ENCODE peak calls at places on chromosomes 16 and 17, in four cellular contexts. One of them, this sample, is unnamed.
A peak's percentile ranks its signal among the peaks of the same experiment; 100 is the strongest.

GRCh38 chr17:78951967-78952551 is 26.9 kb upstream of the TIMP2 start:
- DNase-seq in suprapubic skin: no peak
- DNase-seq in mucosa of descending colon: no peak
- DNase-seq in stomach: peak; percentile 53
- DNase-seq in this sample: no peak

GRCh38 chr17:21271767-21272166 is 12.7 kb upstream of the MAP2K3 start:
- DNase-seq in stomach: no peak
- DNase-seq in mucosa of descending colon: no peak
- DNase-seq in suprapubic skin: no peak
- DNase-seq in this sample: no peak

GRCh38 chr16:56332464-56333079 is 92.8 kb downstream of the AMFR start:
- DNase-seq in suprapubic skin: no peak
- DNase-seq in stomach: peak; percentile 68
- DNase-seq in mucosa of descending colon: peak; percentile 71
- DNase-seq in this sample: peak; percentile 49

GRCh38 chr17:82343560-82343959 is 10.0 kb upstream of the SECTM1 start:
- DNase-seq in stomach: no peak
- DNase-seq in mucosa of descending colon: no peak
- DNase-seq in suprapubic skin: no peak
- DNase-seq in this sample: no peak

GRCh38 chr17:65173951-65174683 is 36.9 kb downstream of the RGS9 start:
- DNase-seq in stomach: no peak
- DNase-seq in suprapubic skin: no peak
- DNase-seq in mucosa of descending colon: no peak
- DNase-seq in this sample: no peak

GRCh38 chr17:61503961-61504360 is 51.7 kb downstream of the TBX4 start:
- DNase-seq in stomach: no peak
- DNase-seq in mucosa of descending colon: no peak
- DNase-seq in suprapubic skin: no peak
- DNase-seq in this sample: no peak

GRCh38 chr17:78460951-78461944 is 82.8 kb downstream of the PGS1 start:
- DNase-seq in mucosa of descending colon: no peak
- DNase-seq in stomach: no peak
- DNase-seq in suprapubic skin: no peak
- DNase-seq in this sample: no peak

GRCh38 chr16:64648282-64648681 is 473.6 kb downstream of the CDH11 start:
- DNase-seq in stomach: no peak
- DNase-seq in suprapubic skin: no peak
- DNase-seq in mucosa of descending colon: no peak
- DNase-seq in this sample: no peak

GRCh38 chr17:3695723-3696411 is at the start of gene P2RX5:
- DNase-seq in suprapubic skin: no peak
- DNase-seq in stomach: no peak
- DNase-seq in mucosa of descending colon: peak; percentile 51
- DNase-seq in this sample: peak; percentile 34

GRCh38 chr16:84379731-84380369 is 11.5 kb downstream of the ATP2C2 start:
- DNase-seq in mucosa of descending colon: peak; percentile 49
- DNase-seq in suprapubic skin: no peak
- DNase-seq in stomach: no peak
- DNase-seq in this sample: peak; percentile 59

GRCh38 chr17:69012895-69013805 is 47.6 kb downstream of the ABCA9 start:
- DNase-seq in stomach: no peak
- DNase-seq in mucosa of descending colon: no peak
- DNase-seq in suprapubic skin: no peak
- DNase-seq in this sample: no peak

GRCh38 chr16:49900875-49901274 is 45.0 kb upstream of the ZNF423 start:
- DNase-seq in suprapubic skin: no peak
- DNase-seq in mucosa of descending colon: no peak
- DNase-seq in stomach: no peak
- DNase-seq in this sample: no peak

GRCh38 chr17:74453665-74454196 is 12.7 kb upstream of the CD300A start:
- DNase-seq in stomach: peak; percentile 94
- DNase-seq in suprapubic skin: no peak
- DNase-seq in mucosa of descending colon: peak; percentile 95
- DNase-seq in this sample: no peak

GRCh38 chr17:28272166-28272565 is 46.8 kb upstream of the TMEM97 start:
- DNase-seq in mucosa of descending colon: no peak
- DNase-seq in stomach: no peak
- DNase-seq in suprapubic skin: no peak
- DNase-seq in this sample: no peak

GRCh38 chr17:2707721-2708584 is 3.6 kb downstream of the CLUH start:
- DNase-seq in suprapubic skin: no peak
- DNase-seq in stomach: peak; percentile 60
- DNase-seq in mucosa of descending colon: peak; percentile 60
- DNase-seq in this sample: no peak

GRCh38 chr17:29369831-29370735 is 20.1 kb upstream of the TAOK1 start:
- DNase-seq in stomach: peak; percentile 66
- DNase-seq in mucosa of descending colon: peak; percentile 56
- DNase-seq in suprapubic skin: no peak
- DNase-seq in this sample: peak; percentile 80

GRCh38 chr16:52825882-52826281 is 226.8 kb downstream of the CHD9NB start:
- DNase-seq in stomach: no peak
- DNase-seq in suprapubic skin: no peak
- DNase-seq in mucosa of descending colon: no peak
- DNase-seq in this sample: no peak

GRCh38 chr17:79837888-79838540 is 1.2 kb downstream of the CBX4 start:
- DNase-seq in stomach: no peak
- DNase-seq in mucosa of descending colon: peak; percentile 64
- DNase-seq in suprapubic skin: no peak
- DNase-seq in this sample: peak; percentile 41

GRCh38 chr16:73268311-73268997 is 220.5 kb upstream of the ZFHX3 start:
- DNase-seq in stomach: no peak
- DNase-seq in mucosa of descending colon: no peak
- DNase-seq in suprapubic skin: no peak
- DNase-seq in this sample: peak; percentile 7

GRCh38 chr16:9138731-9139501 is 47.5 kb downstream of the HAPSTR1 start:
- DNase-seq in suprapubic skin: peak; percentile 75
- DNase-seq in mucosa of descending colon: peak; percentile 75
- DNase-seq in stomach: peak; percentile 67
- DNase-seq in this sample: peak; percentile 57

GRCh38 chr17:40177275-40177874 is at the start of gene RAPGEFL1:
- DNase-seq in mucosa of descending colon: peak; percentile 93
- DNase-seq in stomach: peak; percentile 87
- DNase-seq in suprapubic skin: peak; percentile 90
- DNase-seq in this sample: peak; percentile 89

GRCh38 chr16:15888072-15888976 is at the start of gene CEP20:
- DNase-seq in mucosa of descending colon: peak; percentile 100
- DNase-seq in suprapubic skin: peak; percentile 100
- DNase-seq in stomach: peak; percentile 100
- DNase-seq in this sample: peak; percentile 100

GRCh38 chr16:22299036-22299435 is 1.8 kb downstream of the POLR3E start:
- DNase-seq in mucosa of descending colon: no peak
- DNase-seq in stomach: no peak
- DNase-seq in suprapubic skin: no peak
- DNase-seq in this sample: no peak

GRCh38 chr17:7988750-7989178 is 13.7 kb upstream of the GUCY2D start:
- DNase-seq in stomach: no peak
- DNase-seq in mucosa of descending colon: no peak
- DNase-seq in suprapubic skin: no peak
- DNase-seq in this sample: peak; percentile 88

GRCh38 chr17:1860978-1861377 is 31.2 kb downstream of the RPA1 start:
- DNase-seq in stomach: no peak
- DNase-seq in mucosa of descending colon: no peak
- DNase-seq in suprapubic skin: no peak
- DNase-seq in this sample: no peak

GRCh38 chr16:534089-534635 is 6.7 kb downstream of the CAPN15 start:
- DNase-seq in suprapubic skin: no peak
- DNase-seq in stomach: peak; percentile 60
- DNase-seq in mucosa of descending colon: peak; percentile 89
- DNase-seq in this sample: peak; percentile 89

GRCh38 chr17:69853533-69854262 is 221.3 kb upstream of the KCNJ16 start:
- DNase-seq in stomach: no peak
- DNase-seq in mucosa of descending colon: no peak
- DNase-seq in suprapubic skin: no peak
- DNase-seq in this sample: no peak

GRCh38 chr16:57071840-57072541 is 20.4 kb upstream of the CPNE2 start:
- DNase-seq in mucosa of descending colon: no peak
- DNase-seq in suprapubic skin: no peak
- DNase-seq in stomach: no peak
- DNase-seq in this sample: peak; percentile 12

GRCh38 chr17:37124074-37124824 is 175.5 kb downstream of the AATF start:
- DNase-seq in stomach: no peak
- DNase-seq in suprapubic skin: no peak
- DNase-seq in mucosa of descending colon: no peak
- DNase-seq in this sample: no peak

GRCh38 chr16:9042943-9043680 is 48.3 kb upstream of the HAPSTR1 start:
- DNase-seq in stomach: no peak
- DNase-seq in mucosa of descending colon: no peak
- DNase-seq in suprapubic skin: no peak
- DNase-seq in this sample: no peak

GRCh38 chr16:85987750-85988078 is 88.8 kb downstream of the IRF8 start:
- DNase-seq in stomach: no peak
- DNase-seq in suprapubic skin: peak; percentile 21
- DNase-seq in mucosa of descending colon: no peak
- DNase-seq in this sample: no peak

GRCh38 chr16:26859086-26859485 is 207.6 kb upstream of the C16orf82 start:
- DNase-seq in stomach: no peak
- DNase-seq in mucosa of descending colon: no peak
- DNase-seq in suprapubic skin: no peak
- DNase-seq in this sample: no peak
- H3K4me1 ChIP-seq in stomach: no peaks in the 10 kb centered on the region
- H3K4me1 ChIP-seq in mucosa of descending colon: no peaks in the 10 kb centered on the region
- H3K4me1 ChIP-seq in suprapubic skin: no peaks in the 10 kb centered on the region
- H3K4me1 ChIP-seq in this sample: no peaks in the 10 kb centered on the region

GRCh38 chr17:63702223-63702577 is 2.3 kb upstream of the LIMD2 start:
- DNase-seq in stomach: peak; percentile 32
- DNase-seq in mucosa of descending colon: peak; percentile 53
- DNase-seq in suprapubic skin: no peak
- DNase-seq in this sample: no peak
- H3K36me3 ChIP-seq in stomach: peaks cover 45% of the 10 kb centered on the region
- H3K36me3 ChIP-seq in mucosa of descending colon: no peaks in the 10 kb centered on the region
- H3K36me3 ChIP-seq in suprapubic skin: peaks cover 41% of the 10 kb centered on the region
- H3K36me3 ChIP-seq in this sample: peaks cover 2% of the 10 kb centered on the region

GRCh38 chr16:2734844-2735243 is 14.8 kb upstream of the PRSS27 start:
- DNase-seq in stomach: no peak
- DNase-seq in suprapubic skin: no peak
- DNase-seq in mucosa of descending colon: no peak
- DNase-seq in this sample: no peak
- H3K4me1 ChIP-seq in stomach: no peaks in the 10 kb centered on the region
- H3K4me1 ChIP-seq in suprapubic skin: no peaks in the 10 kb centered on the region
- H3K4me1 ChIP-seq in mucosa of descending colon: no peaks in the 10 kb centered on the region
- H3K4me1 ChIP-seq in this sample: no peaks in the 10 kb centered on the region

GRCh38 chr17:42989726-42990652 is 8.2 kb upstream of the RPL27 start:
- DNase-seq in mucosa of descending colon: no peak
- DNase-seq in stomach: no peak
- DNase-seq in suprapubic skin: no peak
- DNase-seq in this sample: no peak

GRCh38 chr17:42989146-42989545 is 8.8 kb downstream of the RUNDC1 start:
- DNase-seq in stomach: no peak
- DNase-seq in mucosa of descending colon: no peak
- DNase-seq in suprapubic skin: no peak
- DNase-seq in this sample: no peak

GRCh38 chr17:42992872-42993271 is 5.3 kb upstream of the RPL27 start:
- DNase-seq in stomach: no peak
- DNase-seq in suprapubic skin: no peak
- DNase-seq in mucosa of descending colon: no peak
- DNase-seq in this sample: no peak

GRCh38 chr17:42991471-42991870 is 6.7 kb upstream of the RPL27 start:
- DNase-seq in stomach: no peak
- DNase-seq in suprapubic skin: no peak
- DNase-seq in mucosa of descending colon: no peak
- DNase-seq in this sample: no peak
- H3K36me3 ChIP-seq in stomach: peaks cover 85% of the 10 kb centered on the region
- H3K36me3 ChIP-seq in suprapubic skin: peaks cover 74% of the 10 kb centered on the region
- H3K36me3 ChIP-seq in mucosa of descending colon: peaks cover 22% of the 10 kb centered on the region
- H3K36me3 ChIP-seq in this sample: peaks cover 18% of the 10 kb centered on the region

DNA sequence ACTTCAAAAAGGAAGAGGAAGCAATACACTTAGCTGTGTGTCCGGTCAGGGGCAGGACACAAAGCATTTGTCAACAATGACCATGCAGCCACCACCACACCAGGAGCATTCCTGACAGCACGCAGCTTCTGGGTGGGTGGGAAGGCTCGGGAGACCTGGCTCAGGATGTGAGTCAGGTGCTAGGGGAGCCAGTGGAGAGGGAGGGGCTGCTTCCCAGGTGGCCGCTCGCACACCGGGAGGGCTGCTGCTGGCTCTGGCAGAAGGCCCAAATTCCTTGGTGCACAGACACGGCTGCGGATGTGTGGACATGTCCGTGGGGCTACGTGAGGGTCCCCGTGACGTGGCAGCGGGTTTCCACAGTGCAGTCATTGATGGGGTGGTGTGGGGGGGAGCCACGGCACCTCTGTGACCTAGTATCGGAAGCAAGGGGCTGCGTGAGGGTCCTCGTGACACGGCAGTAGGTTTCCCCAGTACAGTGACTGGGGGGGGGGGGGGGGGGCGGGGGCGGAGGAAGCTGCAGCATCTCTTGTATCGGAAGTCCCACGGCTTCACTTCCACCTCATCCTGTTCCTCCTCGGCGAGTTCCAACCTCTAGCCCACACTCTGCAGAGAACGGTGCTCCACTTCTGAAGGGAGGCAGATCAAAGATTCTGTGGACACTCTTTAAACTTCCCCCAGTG is 112.8 kb downstream of the ZNF778 start:
- DNase-seq in mucosa of descending colon: peak; percentile 24
- DNase-seq in stomach: peak; percentile 66
- DNase-seq in suprapubic skin: no peak
- DNase-seq in this sample: no peak
- H3K4me1 ChIP-seq in mucosa of descending colon: peaks cover 28% of the 10 kb centered on the region
- H3K4me1 ChIP-seq in stomach: peaks cover 84% of the 10 kb centered on the region
- H3K4me1 ChIP-seq in suprapubic skin: peaks cover 49% of the 10 kb centered on the region
- H3K4me1 ChIP-seq in this sample: peaks cover 8% of the 10 kb centered on the region

GRCh38 chr16:31214705-31215286 is 877 bp downstream of the TRIM72 start:
- DNase-seq in suprapubic skin: no peak
- DNase-seq in mucosa of descending colon: no peak
- DNase-seq in stomach: no peak
- DNase-seq in this sample: no peak

GRCh38 chr16:31213342-31213741 is 577 bp upstream of the TRIM72 start:
- DNase-seq in stomach: no peak
- DNase-seq in suprapubic skin: no peak
- DNase-seq in mucosa of descending colon: no peak
- DNase-seq in this sample: no peak

GRCh38 chr16:31213877-31214704 is at the start of gene TRIM72:
- DNase-seq in mucosa of descending colon: no peak
- DNase-seq in stomach: no peak
- DNase-seq in suprapubic skin: no peak
- DNase-seq in this sample: no peak

GRCh38 chr16:31215287-31216115 is 1.4 kb downstream of the PYDC1 start:
- DNase-seq in suprapubic skin: no peak
- DNase-seq in mucosa of descending colon: peak; percentile 75
- DNase-seq in stomach: peak; percentile 64
- DNase-seq in this sample: peak; percentile 59

DNA sequence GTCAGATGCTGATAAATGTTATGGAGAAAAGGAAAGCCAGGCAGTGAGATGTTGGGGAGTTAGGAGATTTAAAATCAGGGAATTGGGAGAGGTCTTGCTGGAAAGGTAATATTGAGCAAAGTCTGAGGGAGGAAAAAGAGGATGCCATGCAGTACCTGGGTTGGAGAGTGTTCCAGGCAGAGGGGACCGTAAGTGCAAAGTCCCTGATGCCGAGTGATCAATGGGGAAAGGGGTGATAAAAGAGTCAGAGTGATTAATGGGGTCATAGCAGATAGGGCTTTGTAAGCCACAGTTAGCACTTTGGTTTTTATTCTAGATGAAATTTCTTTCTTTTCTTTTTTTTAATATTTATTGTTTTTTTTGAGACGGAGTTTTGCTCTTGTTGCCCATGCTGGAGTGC is 2.0 kb upstream of the TRIM72 start:
- DNase-seq in suprapubic skin: no peak
- DNase-seq in stomach: no peak
- DNase-seq in mucosa of descending colon: no peak
- DNase-seq in this sample: peak; percentile 80
- H3K36me3 ChIP-seq in suprapubic skin: no peaks in the 10 kb centered on the region
- H3K36me3 ChIP-seq in stomach: no peaks in the 10 kb centered on the region
- H3K36me3 ChIP-seq in mucosa of descending colon: no peaks in the 10 kb centered on the region
- H3K36me3 ChIP-seq in this sample: no peaks in the 10 kb centered on the region

This sample was measured in small intestine.